ENCODE peak calls at places on chromosome 9, in four cellular contexts. One of them, this sample, is unnamed.

GRCh38 chr9:21854594-21854993 is 52.2 kb downstream of the MTAP start:
- DNase-seq in A549: no peak
- DNase-seq in GM12878: no peak
- DNase-seq in HepG2: peak
- DNase-seq in this sample: no peak

GRCh38 chr9:104144336-104144735 is 50.2 kb downstream of the SMC2 start:
- DNase-seq in A549: no peak
- DNase-seq in GM12878: no peak
- DNase-seq in HepG2: no peak
- DNase-seq in this sample: no peak

GRCh38 chr9:93217706-93218105 is 33.8 kb downstream of the WNK2 start:
- DNase-seq in A549: no peak
- DNase-seq in GM12878: no peak
- DNase-seq in HepG2: no peak
- DNase-seq in this sample: no peak

GRCh38 chr9:69996947-69997346 is 46.7 kb upstream of the MAMDC2 start:
- DNase-seq in A549: no peak
- DNase-seq in GM12878: no peak
- DNase-seq in HepG2: no peak
- DNase-seq in this sample: no peak

GRCh38 chr9:84123648-84124406 is 143.2 kb downstream of the RMI1 start:
- DNase-seq in A549: no peak
- DNase-seq in GM12878: peak
- DNase-seq in HepG2: no peak
- DNase-seq in this sample: no peak

GRCh38 chr9:71769175-71770165 is 1.2 kb upstream of the CEMIP2 start:
- DNase-seq in A549: peak
- DNase-seq in GM12878: no peak
- DNase-seq in HepG2: peak
- DNase-seq in this sample: peak

GRCh38 chr9:21670374-21670773 is 132.1 kb upstream of the MTAP start:
- DNase-seq in A549: no peak
- DNase-seq in GM12878: no peak
- DNase-seq in HepG2: no peak
- DNase-seq in this sample: no peak

GRCh38 chr9:120402741-120403542 is 177.0 kb downstream of the CDK5RAP2 start:
- DNase-seq in A549: peak
- DNase-seq in GM12878: no peak
- DNase-seq in HepG2: no peak
- DNase-seq in this sample: no peak

GRCh38 chr9:27800159-27800558 is 226.9 kb upstream of the C9orf72 start:
- DNase-seq in A549: no peak
- DNase-seq in GM12878: no peak
- DNase-seq in HepG2: no peak
- DNase-seq in this sample: no peak

GRCh38 chr9:3549243-3549642 is 23.4 kb upstream of the RFX3 start:
- DNase-seq in A549: no peak
- DNase-seq in GM12878: no peak
- DNase-seq in HepG2: no peak
- DNase-seq in this sample: peak

GRCh38 chr9:114157516-114158176 is 2.3 kb downstream of the COL27A1 start:
- DNase-seq in A549: no peak
- DNase-seq in GM12878: no peak
- DNase-seq in HepG2: no peak
- DNase-seq in this sample: no peak

GRCh38 chr9:87964826-87965225 is 9.5 kb downstream of the CDK20 start:
- DNase-seq in A549: no peak
- DNase-seq in GM12878: no peak
- DNase-seq in HepG2: no peak
- DNase-seq in this sample: no peak

GRCh38 chr9:115165233-115165632 is 47.3 kb upstream of the TNC start:
- DNase-seq in A549: no peak
- DNase-seq in GM12878: no peak
- DNase-seq in HepG2: no peak
- DNase-seq in this sample: no peak

GRCh38 chr9:99158629-99159028 is 53.7 kb downstream of the TGFBR1 start:
- DNase-seq in A549: no peak
- DNase-seq in GM12878: no peak
- DNase-seq in HepG2: peak
- DNase-seq in this sample: no peak

GRCh38 chr9:21852751-21853150 is 50.3 kb downstream of the MTAP start:
- DNase-seq in A549: no peak
- DNase-seq in GM12878: peak
- DNase-seq in HepG2: no peak
- DNase-seq in this sample: no peak

GRCh38 chr9:93268551-93269314 is 84.8 kb downstream of the WNK2 start:
- DNase-seq in A549: no peak
- DNase-seq in GM12878: no peak
- DNase-seq in HepG2: no peak
- DNase-seq in this sample: peak

GRCh38 chr9:136978073-136978864 is 965 bp downstream of the PTGDS start:
- DNase-seq in A549: peak
- DNase-seq in GM12878: no peak
- DNase-seq in HepG2: no peak
- DNase-seq in this sample: peak

GRCh38 chr9:18338042-18338441 is 135.9 kb upstream of the ADAMTSL1 start:
- DNase-seq in A549: no peak
- DNase-seq in GM12878: no peak
- DNase-seq in HepG2: no peak
- DNase-seq in this sample: no peak

GRCh38 chr9:130053504-130054427 is at the start of gene GPR107:
- DNase-seq in A549: peak
- DNase-seq in GM12878: no peak
- DNase-seq in HepG2: peak
- DNase-seq in this sample: peak

GRCh38 chr9:26310294-26310693 is 582.3 kb downstream of the CAAP1 start:
- DNase-seq in A549: no peak
- DNase-seq in GM12878: no peak
- DNase-seq in HepG2: no peak
- DNase-seq in this sample: no peak

GRCh38 chr9:5557606-5558587 is 47.6 kb downstream of the PDCD1LG2 start:
- DNase-seq in A549: no peak
- DNase-seq in GM12878: no peak
- DNase-seq in HepG2: no peak
- DNase-seq in this sample: no peak

GRCh38 chr9:129944501-129945116 is 98.4 kb downstream of the FNBP1 start:
- DNase-seq in A549: no peak
- DNase-seq in GM12878: no peak
- DNase-seq in HepG2: no peak
- DNase-seq in this sample: no peak

GRCh38 chr9:35993976-35994720 is 36.2 kb upstream of the OR2S2 start:
- DNase-seq in A549: no peak
- DNase-seq in GM12878: no peak
- DNase-seq in HepG2: no peak
- DNase-seq in this sample: no peak

GRCh38 chr9:96109718-96110351 is 192.1 kb downstream of the HSD17B3 start:
- DNase-seq in A549: no peak
- DNase-seq in GM12878: no peak
- DNase-seq in HepG2: no peak
- DNase-seq in this sample: no peak

GRCh38 chr9:109469646-109470358 is 28.3 kb downstream of the PTPN3 start:
- DNase-seq in A549: peak
- DNase-seq in GM12878: peak
- DNase-seq in HepG2: peak
- DNase-seq in this sample: peak

GRCh38 chr9:86454701-86455402 is 100.6 kb upstream of the TUT7 start:
- DNase-seq in A549: no peak
- DNase-seq in GM12878: no peak
- DNase-seq in HepG2: no peak
- DNase-seq in this sample: no peak

GRCh38 chr9:16039988-16040761 is 487.3 kb downstream of the CCDC171 start:
- DNase-seq in A549: no peak
- DNase-seq in GM12878: no peak
- DNase-seq in HepG2: peak
- DNase-seq in this sample: peak

GRCh38 chr9:75455444-75455921 is 367.2 kb downstream of the OSTF1 start:
- DNase-seq in A549: no peak
- DNase-seq in GM12878: peak
- DNase-seq in HepG2: no peak
- DNase-seq in this sample: no peak

GRCh38 chr9:125142560-125143376 is 560 bp downstream of the SCAI start:
- DNase-seq in A549: no peak
- DNase-seq in GM12878: no peak
- DNase-seq in HepG2: no peak
- DNase-seq in this sample: no peak
- TF ChIP-seq PBX3 in A549: no peak
- TF ChIP-seq PBX3 in GM12878: no peak
- TF ChIP-seq PBX3 in HepG2: no peak
- TF ChIP-seq PBX3 in this sample: no peak

GRCh38 chr9:33263936-33264472 is 504 bp downstream of the BAG1 start:
- DNase-seq in A549: peak
- DNase-seq in GM12878: no peak
- DNase-seq in HepG2: peak
- DNase-seq in this sample: peak
- TF ChIP-seq PBX3 in A549: no peak
- TF ChIP-seq PBX3 in GM12878: no peak
- TF ChIP-seq PBX3 in HepG2: no peak
- TF ChIP-seq PBX3 in this sample: no peak

DNA sequence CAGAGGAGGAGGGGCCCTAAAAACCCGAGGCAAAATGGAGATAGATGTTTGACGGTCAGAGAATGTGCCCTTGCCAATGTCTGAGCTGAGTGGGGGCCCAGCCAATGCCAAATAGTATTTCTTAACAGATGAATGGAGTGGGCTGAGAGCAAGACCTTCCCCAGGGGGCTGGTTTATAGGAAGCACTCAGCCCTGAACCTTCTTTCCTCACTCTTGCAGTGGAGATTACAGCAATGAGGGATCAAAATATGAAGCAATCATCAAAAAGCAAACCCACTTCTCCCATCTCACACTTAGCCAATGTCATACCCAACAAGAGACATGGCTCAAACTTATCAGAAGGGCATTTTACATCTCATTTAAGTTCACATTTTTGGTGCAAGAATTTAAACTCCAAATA is 350.3 kb downstream of the GADD45G start:
- DNase-seq in A549: no peak
- DNase-seq in GM12878: no peak
- DNase-seq in HepG2: no peak
- DNase-seq in this sample: no peak
- TF ChIP-seq PBX3 in A549: no peak
- TF ChIP-seq PBX3 in GM12878: no peak
- TF ChIP-seq PBX3 in HepG2: no peak
- TF ChIP-seq PBX3 in this sample: no peak

DNA sequence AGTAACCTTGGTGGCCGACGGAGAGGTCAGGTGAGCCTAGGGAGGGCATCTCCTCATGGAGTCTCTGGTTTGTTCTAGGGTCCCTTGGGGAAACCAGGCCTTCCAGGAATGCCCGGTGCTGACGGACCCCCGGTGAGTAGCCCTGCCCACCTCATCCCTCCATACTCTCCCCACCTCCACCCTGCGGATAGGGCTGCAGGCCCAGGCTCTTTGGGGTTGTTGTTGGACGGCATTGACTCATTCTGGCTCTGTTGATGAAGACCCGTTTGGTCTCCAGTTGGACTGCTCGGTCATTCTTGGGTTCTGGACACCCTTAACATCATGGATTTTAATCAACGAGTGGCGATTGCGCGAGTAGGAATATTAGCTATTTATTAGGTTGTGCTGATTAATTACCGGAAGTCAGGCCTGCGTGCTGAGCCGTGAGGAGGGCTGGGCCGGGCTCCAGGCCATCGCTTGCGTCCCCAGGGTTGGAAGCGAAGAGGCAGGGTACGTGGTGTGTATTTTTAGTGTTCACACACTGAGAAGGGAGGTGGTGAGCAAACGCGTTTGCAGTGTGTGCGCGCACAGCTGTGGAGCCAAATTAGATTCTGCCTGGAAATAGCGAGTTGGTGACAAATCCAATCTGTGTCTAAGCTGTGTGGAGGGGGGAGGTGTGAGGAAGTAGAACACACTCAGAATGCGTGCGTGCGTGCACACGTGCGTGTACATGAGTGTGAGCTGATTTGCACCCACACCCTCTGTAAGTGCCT is 112.1 kb upstream of the FCN2 start:
- DNase-seq in A549: no peak
- DNase-seq in GM12878: no peak
- DNase-seq in HepG2: no peak
- DNase-seq in this sample: no peak
- TF ChIP-seq PBX3 in A549: no peak
- TF ChIP-seq PBX3 in GM12878: no peak
- TF ChIP-seq PBX3 in HepG2: no peak
- TF ChIP-seq PBX3 in this sample: no peak

GRCh38 chr9:107034831-107035230 is 171.9 kb downstream of the ZNF462 start:
- DNase-seq in A549: no peak
- DNase-seq in GM12878: peak
- DNase-seq in HepG2: no peak
- DNase-seq in this sample: no peak
- TF ChIP-seq PBX3 in A549: no peak
- TF ChIP-seq PBX3 in GM12878: no peak
- TF ChIP-seq PBX3 in HepG2: no peak
- TF ChIP-seq PBX3 in this sample: no peak

GRCh38 chr9:82606761-82607382 is 456.1 kb downstream of the RASEF start:
- DNase-seq in A549: peak
- DNase-seq in GM12878: peak
- DNase-seq in HepG2: peak
- DNase-seq in this sample: peak
- TF ChIP-seq PBX3 in A549: no peak
- TF ChIP-seq PBX3 in GM12878: no peak
- TF ChIP-seq PBX3 in HepG2: no peak
- TF ChIP-seq PBX3 in this sample: no peak

GRCh38 chr9:133148351-133149129 is 15.2 kb downstream of the GBGT1 start:
- DNase-seq in A549: peak
- DNase-seq in GM12878: no peak
- DNase-seq in HepG2: no peak
- DNase-seq in this sample: peak
- TF ChIP-seq PBX3 in A549: no peak
- TF ChIP-seq PBX3 in GM12878: no peak
- TF ChIP-seq PBX3 in HepG2: no peak
- TF ChIP-seq PBX3 in this sample: no peak

DNA sequence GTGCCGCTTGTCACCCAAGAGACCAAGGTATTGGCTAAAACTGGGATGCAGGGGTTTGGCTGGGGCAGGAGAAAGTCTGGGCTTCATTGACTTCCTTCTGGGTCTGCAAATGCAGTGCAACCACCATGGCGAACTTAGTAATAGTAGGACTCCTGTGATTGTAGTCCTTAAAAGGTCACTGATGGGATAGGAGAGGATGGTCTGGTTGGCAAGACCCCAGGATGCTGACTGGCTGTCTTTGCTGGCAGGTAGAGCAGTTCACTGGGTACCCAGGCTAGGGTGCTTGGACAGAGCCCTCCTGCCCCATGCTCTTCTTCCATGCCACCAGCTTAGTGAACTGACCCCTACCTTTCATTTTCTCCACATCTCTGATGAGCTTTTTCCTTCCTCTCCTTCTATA is 37.2 kb downstream of the ANGPTL2 start:
- DNase-seq in A549: no peak
- DNase-seq in GM12878: no peak
- DNase-seq in HepG2: no peak
- DNase-seq in this sample: no peak
- TF ChIP-seq PBX3 in A549: no peak
- TF ChIP-seq PBX3 in GM12878: no peak
- TF ChIP-seq PBX3 in HepG2: no peak
- TF ChIP-seq PBX3 in this sample: no peak

DNA sequence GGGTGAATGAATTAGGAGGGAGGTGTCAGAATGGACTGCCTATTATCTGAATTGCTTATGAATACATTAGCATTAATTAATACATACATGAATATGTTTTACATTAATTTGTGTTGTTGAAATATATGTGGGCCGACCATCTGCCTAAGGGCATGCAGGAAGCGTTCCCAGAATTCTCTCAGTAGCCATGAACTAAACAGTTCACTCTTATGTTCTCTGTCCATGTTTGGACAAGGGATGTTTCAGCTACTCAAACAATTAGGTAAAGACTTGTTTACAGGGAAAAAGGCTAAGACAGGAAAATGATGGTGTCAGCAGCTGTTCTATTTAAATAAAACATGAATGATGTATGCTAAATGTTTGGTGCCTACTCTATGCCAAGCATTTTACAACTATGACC is 101.2 kb upstream of the SMARCA2 start:
- DNase-seq in A549: no peak
- DNase-seq in GM12878: no peak
- DNase-seq in HepG2: peak
- DNase-seq in this sample: no peak
- TF ChIP-seq PBX3 in A549: no peak
- TF ChIP-seq PBX3 in GM12878: no peak
- TF ChIP-seq PBX3 in HepG2: no peak
- TF ChIP-seq PBX3 in this sample: no peak

This sample was measured in SK-N-SH.